ENCODE peak calls at places on chromosomes 11 and 22, in four cellular contexts. T is AG09319, H is EL, W is RWPE1. N is an unnamed sample.

GRCh38 chr22:45450931-45451651 is 37.6 kb downstream of the RIBC2 start:
- DNase-seq in H (peak; percentile 88), W (no peak), T (peak; percentile 96), N (no peak)

GRCh38 chr11:92317222-92317621 is 92.6 kb downstream of the FAT3 start:
- DNase-seq in H (no peak), T (no peak), W (no peak), N (no peak)

GRCh38 chr22:37345863-37346514 is 63.7 kb downstream of the CYTH4 start:
- DNase-seq in W (no peak), H (peak; percentile 91), T (peak; percentile 78), N (no peak)

GRCh38 chr11:120212259-120212888 is 1.5 kb downstream of the OAF start:
- DNase-seq in T (no peak), W (no peak), H (peak; percentile 30), N (no peak)

GRCh38 chr22:24453853-24454252 is 26.5 kb downstream of the ADORA2A start:
- DNase-seq in W (no peak), H (no peak), T (no peak), N (no peak)

GRCh38 chr22:28630185-28630580 is 49.5 kb downstream of the TTC28 start:
- DNase-seq in T (no peak), H (no peak), W (no peak), N (no peak)

GRCh38 chr22:29190051-29190450 is 15.6 kb upstream of the EMID1 start:
- DNase-seq in H (no peak), T (no peak), W (no peak), N (no peak)

GRCh38 chr11:104830080-104830479 is 68.2 kb downstream of the CASP12 start:
- DNase-seq in W (peak; percentile 31), H (peak; percentile 25), T (peak; percentile 28), N (no peak)

GRCh38 chr11:22761066-22761465 is 68.5 kb downstream of the SVIP start:
- DNase-seq in H (no peak), T (no peak), W (no peak), N (no peak)

GRCh38 chr11:62573592-62574362 is at the start of gene EEF1G:
- DNase-seq in T (peak; percentile 100), W (peak; percentile 99), H (peak; percentile 100), N (peak; percentile 97)

GRCh38 chr11:111665779-111666178 is 63.5 kb downstream of the SIK2 start:
- DNase-seq in T (peak; percentile 4), W (peak; percentile 20), H (peak; percentile 35), N (no peak)

GRCh38 chr11:123475478-123475877 is 45.4 kb downstream of the GRAMD1B start:
- DNase-seq in H (peak; percentile 73), W (no peak), T (no peak), N (no peak)

GRCh38 chr11:74784234-74784633 is 35.6 kb downstream of the RNF169 start:
- DNase-seq in H (no peak), W (no peak), T (no peak), N (no peak)

GRCh38 chr11:96162816-96163499 is 180.0 kb downstream of the MAML2 start:
- DNase-seq in W (peak; percentile 27), H (peak; percentile 89), T (peak; percentile 86), N (no peak)

GRCh38 chr11:63845305-63845704 is 6.4 kb downstream of the MARK2 start:
- DNase-seq in T (no peak), H (peak; percentile 76), W (peak; percentile 36), N (no peak)

GRCh38 chr11:6418199-6418957 is 516 bp downstream of the APBB1 start:
- DNase-seq in W (no peak), H (no peak), T (no peak), N (no peak)

GRCh38 chr11:92762175-92762574 is 207.3 kb upstream of the MTNR1B start:
- DNase-seq in H (no peak), T (no peak), W (no peak), N (no peak)

GRCh38 chr11:72755794-72756285 is 3.6 kb upstream of the ARAP1 start:
- DNase-seq in H (no peak), T (no peak), W (no peak), N (no peak)

GRCh38 chr11:22666700-22667439 is 459 bp downstream of the GAS2 start:
- DNase-seq in H (no peak), W (no peak), T (no peak), N (no peak)

GRCh38 chr11:9571766-9572120 is 1.7 kb upstream of the WEE1 start:
- DNase-seq in W (no peak), H (no peak), T (no peak), N (no peak)

GRCh38 chr11:3626250-3626960 is 15.4 kb downstream of the ART5 start:
- DNase-seq in T (no peak), W (no peak), H (no peak), N (no peak)

GRCh38 chr11:20093775-20094174 is 66.5 kb downstream of the DBX1 start:
- DNase-seq in T (no peak), W (no peak), H (no peak), N (no peak)

GRCh38 chr11:36750349-36750748 is 152.3 kb upstream of the RAG2 start:
- DNase-seq in W (no peak), H (no peak), T (no peak), N (no peak)

GRCh38 chr11:96238563-96239166 is 104.3 kb downstream of the MAML2 start:
- DNase-seq in W (no peak), H (peak; percentile 38), T (no peak), N (no peak)

GRCh38 chr11:44199816-44200215 is 104.3 kb downstream of the EXT2 start:
- DNase-seq in T (no peak), W (no peak), H (no peak), N (no peak)

GRCh38 chr22:50597097-50597496 is 3.5 kb upstream of the MAPK8IP2 start:
- DNase-seq in H (no peak), T (no peak), W (no peak), N (no peak)

GRCh38 chr11:8983552-8983951 is 19.3 kb upstream of the TMEM9B start:
- DNase-seq in H (no peak), W (no peak), T (no peak), N (no peak)

GRCh38 chr11:111570796-111571195 is 30.3 kb downstream of the LAYN start:
- DNase-seq in T (no peak), W (no peak), H (peak; percentile 36), N (no peak)

GRCh38 chr11:65423516-65424199 is 1.1 kb downstream of the NEAT1 start:
- DNase-seq in W (no peak), H (peak; percentile 45), T (no peak), N (no peak)

GRCh38 chr11:48014917-48015316 is 34.6 kb downstream of the PTPRJ start:
- DNase-seq in T (no peak), H (no peak), W (no peak), N (no peak)

GRCh38 chr11:73273246-73273890 is 1.2 kb downstream of the P2RY6 start:
- DNase-seq in T (no peak), H (no peak), W (no peak), N (no peak)

GRCh38 chr11:102117472-102118113 is 7.3 kb downstream of the YAP1 start:
- DNase-seq in H (peak; percentile 33), W (no peak), T (no peak), N (no peak)

N was measured in NCI-H1048.